ENCODE peak calls at places on chromosomes 2 and 18, in seven cellular contexts. P, R, E, X, U, S and Y are unnamed samples.

GRCh38 chr2:28586864-28587263 is 91.0 kb downstream of the PLB1 start:
- DNase-seq in P (no peak), R (no peak), E (no peak), X (no peak), U (no peak), S (no peak), Y (no peak)

GRCh38 chr2:151374426-151374825 is 17.0 kb downstream of the TNFAIP6 start:
- DNase-seq in P (peak; percentile 85), R (peak; percentile 8), E (peak; percentile 79), X (peak; percentile 91), U (no peak), S (no peak), Y (peak; percentile 85)

GRCh38 chr2:146979746-146980145 is 865.1 kb upstream of the ACVR2A start:
- DNase-seq in P (no peak), R (no peak), E (no peak), X (no peak), U (no peak), S (no peak), Y (no peak)

GRCh38 chr2:46535360-46535759 is 56.0 kb downstream of the TMEM247 start:
- DNase-seq in P (peak; percentile 31), R (peak; percentile 81), E (no peak), X (no peak), U (no peak), S (no peak), Y (no peak)

GRCh38 chr2:101173707-101174295 is 22.6 kb upstream of the TBC1D8 start:
- DNase-seq in P (no peak), R (peak; percentile 12), E (no peak), X (no peak), U (no peak), S (no peak), Y (no peak)

GRCh38 chr18:53004798-53005197 is 664.8 kb downstream of the DCC start:
- DNase-seq in P (no peak), R (no peak), E (no peak), X (no peak), U (no peak), S (no peak), Y (no peak)

GRCh38 chr2:216474925-216475670 is 23.5 kb upstream of the RPL37A start:
- DNase-seq in P (no peak), R (no peak), E (no peak), X (no peak), U (no peak), S (no peak), Y (no peak)

GRCh38 chr2:55228224-55228563 is 3.9 kb downstream of the CLHC1 start:
- DNase-seq in P (no peak), R (no peak), E (no peak), X (no peak), U (no peak), S (no peak), Y (no peak)

GRCh38 chr2:217980591-217980990 is 22.2 kb downstream of the TNS1 start:
- DNase-seq in P (no peak), R (no peak), E (no peak), X (no peak), U (no peak), S (no peak), Y (no peak)

DNA sequence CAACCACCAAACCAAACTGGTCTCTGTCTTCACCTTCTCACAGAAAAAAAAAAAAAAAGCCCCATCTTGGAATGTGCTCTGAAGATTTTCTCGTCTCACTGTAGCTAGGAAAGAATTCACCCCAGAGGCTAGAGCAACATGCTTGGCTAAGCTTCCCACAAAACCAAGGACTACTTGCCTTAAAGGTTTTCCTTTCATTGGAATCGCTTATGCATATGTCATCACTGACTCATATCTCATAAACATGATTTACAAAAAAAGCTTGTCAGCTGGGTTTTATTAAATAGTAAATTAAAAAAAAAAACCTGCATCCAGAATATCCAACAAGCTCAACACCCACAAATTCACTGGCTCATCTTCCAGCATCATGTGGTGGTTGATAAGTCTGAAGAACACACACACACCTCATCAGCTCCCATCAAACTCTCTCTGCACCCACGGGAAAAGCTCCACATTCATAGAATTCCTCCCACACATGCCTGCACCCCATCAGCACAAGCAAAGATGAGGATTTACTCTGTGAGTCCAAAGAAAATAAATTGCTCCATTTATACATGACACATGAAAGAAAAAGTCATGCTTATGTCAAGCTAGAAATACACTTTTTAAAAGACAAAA is 182.0 kb upstream of the TRIB2 start:
- DNase-seq in P (peak; percentile 93), R (no peak), E (peak; percentile 96), X (peak; percentile 97), U (no peak), S (peak; percentile 13), Y (peak; percentile 86)
- H3K4me3 ChIP-seq in P (no peak overlapping the region), R (no peak overlapping the region), E (no peak overlapping the region), X (peak overlapping the region; percentile 22), U (no peak overlapping the region), S (no peak overlapping the region), Y (no peak overlapping the region)

GRCh38 chr18:76126327-76126726 is 368.7 kb downstream of the ZNF516 start:
- DNase-seq in P (no peak), R (no peak), E (no peak), X (no peak), U (no peak), S (peak; percentile 64), Y (no peak)
- TF ChIP-seq CTCF in P (no peak), R (no peak), E (no peak), X (no peak), U (no peak), S (peak; percentile 58), Y (no peak)

GRCh38 chr2:207149253-207150213 is 16.2 kb downstream of the KLF7 start:
- DNase-seq in P (no peak), R (no peak), E (peak; percentile 50), X (peak; percentile 50), U (no peak), S (no peak), Y (no peak)
- H3K4me3 ChIP-seq in P (no peak overlapping the region), R (no peak overlapping the region), E (no peak overlapping the region), X (no peak overlapping the region), U (no peak overlapping the region), S (no peak overlapping the region), Y (no peak overlapping the region)

GRCh38 chr2:116979941-116980340 is 834.5 kb upstream of the DDX18 start:
- DNase-seq in P (no peak), R (no peak), E (no peak), X (no peak), U (no peak), S (peak; percentile 12), Y (no peak)

GRCh38 chr2:116975580-116975979 is 838.9 kb upstream of the DDX18 start:
- DNase-seq in P (no peak), R (no peak), E (no peak), X (no peak), U (no peak), S (no peak), Y (no peak)

DNA sequence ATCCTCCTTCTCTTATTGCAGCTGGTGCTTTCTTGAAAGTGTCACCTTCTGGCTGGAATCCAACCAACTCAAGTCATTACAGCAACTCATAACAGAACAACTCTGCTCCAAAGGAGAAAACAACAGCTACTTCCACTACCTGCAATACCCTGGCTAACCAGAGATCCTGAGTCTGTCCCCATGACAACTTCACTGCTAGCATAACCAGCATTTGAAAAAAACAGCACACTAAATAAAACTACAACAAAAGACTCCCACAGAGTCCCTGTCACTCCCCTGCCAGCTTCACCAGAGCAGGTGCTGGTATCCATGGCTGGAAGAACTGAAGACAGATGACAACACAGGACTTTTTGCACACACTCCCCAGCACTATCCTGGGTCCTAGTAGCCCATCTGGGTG is 834.1 kb upstream of the DDX18 start:
- DNase-seq in P (no peak), R (no peak), E (no peak), X (no peak), U (no peak), S (peak; percentile 20), Y (no peak)
- TF ChIP-seq CTCF in P (no peak), R (no peak), E (no peak), X (no peak), U (no peak), S (no peak), Y (no peak)